ENCODE peak calls at places on chromosomes 16 and 17, in seven cellular contexts. One of them, this sample, is unnamed.

GRCh38 chr17:41915566-41915965 is 3.2 kb downstream of the ACLY start:
- DNase-seq in GM10248: no peak
- DNase-seq in CD8-positive, alpha-beta T cell: no peak
- DNase-seq in RCC 7860: no peak
- DNase-seq in germinal center: no peak
- DNase-seq in IMR-90: no peak
- DNase-seq in NCI-H2029: no peak
- DNase-seq in this sample: no peak

GRCh38 chr17:62760059-62760887 is 47.8 kb downstream of the MARCHF10 start:
- DNase-seq in RCC 7860: no peak
- DNase-seq in germinal center: no peak
- DNase-seq in GM10248: no peak
- DNase-seq in IMR-90: peak
- DNase-seq in CD8-positive, alpha-beta T cell: no peak
- DNase-seq in NCI-H2029: no peak
- DNase-seq in this sample: no peak

GRCh38 chr17:49705254-49705653 is 2.5 kb downstream of the SLC35B1 start:
- DNase-seq in NCI-H2029: no peak
- DNase-seq in germinal center: no peak
- DNase-seq in GM10248: no peak
- DNase-seq in IMR-90: no peak
- DNase-seq in CD8-positive, alpha-beta T cell: no peak
- DNase-seq in RCC 7860: no peak
- DNase-seq in this sample: no peak

GRCh38 chr17:78163881-78164747 is 4.3 kb upstream of the SYNGR2 start:
- DNase-seq in GM10248: no peak
- DNase-seq in RCC 7860: no peak
- DNase-seq in CD8-positive, alpha-beta T cell: no peak
- DNase-seq in IMR-90: no peak
- DNase-seq in germinal center: no peak
- DNase-seq in NCI-H2029: peak
- DNase-seq in this sample: no peak

GRCh38 chr16:66115373-66115772 is 251.1 kb upstream of the CDH5 start:
- DNase-seq in GM10248: no peak
- DNase-seq in IMR-90: no peak
- DNase-seq in NCI-H2029: no peak
- DNase-seq in RCC 7860: no peak
- DNase-seq in germinal center: no peak
- DNase-seq in CD8-positive, alpha-beta T cell: no peak
- DNase-seq in this sample: no peak

GRCh38 chr16:65119905-65120341 is 1.9 kb downstream of the CDH11 start:
- DNase-seq in CD8-positive, alpha-beta T cell: no peak
- DNase-seq in NCI-H2029: no peak
- DNase-seq in GM10248: no peak
- DNase-seq in germinal center: no peak
- DNase-seq in IMR-90: peak
- DNase-seq in RCC 7860: no peak
- DNase-seq in this sample: no peak

GRCh38 chr17:72591500-72592241 is 470.9 kb downstream of the SOX9 start:
- DNase-seq in IMR-90: no peak
- DNase-seq in GM10248: no peak
- DNase-seq in germinal center: no peak
- DNase-seq in CD8-positive, alpha-beta T cell: no peak
- DNase-seq in RCC 7860: no peak
- DNase-seq in NCI-H2029: no peak
- DNase-seq in this sample: no peak

GRCh38 chr16:61909074-61909473 is 127.2 kb downstream of the CDH8 start:
- DNase-seq in CD8-positive, alpha-beta T cell: no peak
- DNase-seq in RCC 7860: no peak
- DNase-seq in IMR-90: no peak
- DNase-seq in NCI-H2029: no peak
- DNase-seq in germinal center: no peak
- DNase-seq in GM10248: no peak
- DNase-seq in this sample: no peak

GRCh38 chr16:70018254-70018653 is 67.1 kb downstream of the CLEC18A start:
- DNase-seq in IMR-90: peak
- DNase-seq in CD8-positive, alpha-beta T cell: peak
- DNase-seq in GM10248: peak
- DNase-seq in RCC 7860: peak
- DNase-seq in NCI-H2029: no peak
- DNase-seq in germinal center: peak
- DNase-seq in this sample: no peak

GRCh38 chr17:57420674-57421392 is 164.5 kb downstream of the MSI2 start:
- DNase-seq in IMR-90: no peak
- DNase-seq in GM10248: no peak
- DNase-seq in NCI-H2029: peak
- DNase-seq in RCC 7860: no peak
- DNase-seq in CD8-positive, alpha-beta T cell: no peak
- DNase-seq in germinal center: no peak
- DNase-seq in this sample: no peak

GRCh38 chr16:55014022-55014421 is 83.4 kb downstream of the IRX5 start:
- DNase-seq in NCI-H2029: no peak
- DNase-seq in IMR-90: no peak
- DNase-seq in CD8-positive, alpha-beta T cell: no peak
- DNase-seq in RCC 7860: no peak
- DNase-seq in germinal center: no peak
- DNase-seq in GM10248: no peak
- DNase-seq in this sample: no peak

GRCh38 chr16:81593481-81593880 is 148.9 kb downstream of the CMIP start:
- DNase-seq in NCI-H2029: no peak
- DNase-seq in CD8-positive, alpha-beta T cell: no peak
- DNase-seq in GM10248: no peak
- DNase-seq in IMR-90: no peak
- DNase-seq in RCC 7860: no peak
- DNase-seq in germinal center: no peak
- DNase-seq in this sample: no peak

GRCh38 chr17:12438813-12439586 is 226.7 kb upstream of the MYOCD start:
- DNase-seq in IMR-90: no peak
- DNase-seq in germinal center: no peak
- DNase-seq in RCC 7860: no peak
- DNase-seq in CD8-positive, alpha-beta T cell: no peak
- DNase-seq in NCI-H2029: no peak
- DNase-seq in GM10248: no peak
- DNase-seq in this sample: no peak

GRCh38 chr17:63476857-63477470 is at the start of gene ACE:
- DNase-seq in NCI-H2029: peak
- DNase-seq in RCC 7860: no peak
- DNase-seq in CD8-positive, alpha-beta T cell: no peak
- DNase-seq in GM10248: no peak
- DNase-seq in IMR-90: peak
- DNase-seq in germinal center: peak
- DNase-seq in this sample: no peak

GRCh38 chr16:83040174-83040573 is 413.4 kb downstream of the CDH13 start:
- DNase-seq in GM10248: no peak
- DNase-seq in germinal center: no peak
- DNase-seq in RCC 7860: peak
- DNase-seq in CD8-positive, alpha-beta T cell: no peak
- DNase-seq in IMR-90: peak
- DNase-seq in NCI-H2029: no peak
- DNase-seq in this sample: peak

GRCh38 chr17:44348234-44348987 is 3.3 kb downstream of the GRN start:
- DNase-seq in RCC 7860: peak
- DNase-seq in CD8-positive, alpha-beta T cell: no peak
- DNase-seq in germinal center: peak
- DNase-seq in IMR-90: peak
- DNase-seq in NCI-H2029: no peak
- DNase-seq in GM10248: peak
- DNase-seq in this sample: peak

GRCh38 chr17:73534575-73534940 is 109.7 kb downstream of the SDK2 start:
- DNase-seq in IMR-90: no peak
- DNase-seq in CD8-positive, alpha-beta T cell: no peak
- DNase-seq in NCI-H2029: no peak
- DNase-seq in germinal center: no peak
- DNase-seq in RCC 7860: no peak
- DNase-seq in GM10248: no peak
- DNase-seq in this sample: no peak

GRCh38 chr17:70195091-70195490 is 25.8 kb downstream of the KCNJ2 start:
- DNase-seq in GM10248: no peak
- DNase-seq in CD8-positive, alpha-beta T cell: no peak
- DNase-seq in IMR-90: no peak
- DNase-seq in germinal center: no peak
- DNase-seq in NCI-H2029: no peak
- DNase-seq in RCC 7860: no peak
- DNase-seq in this sample: no peak

GRCh38 chr16:84413605-84414004 is 45.3 kb downstream of the ATP2C2 start:
- DNase-seq in RCC 7860: no peak
- DNase-seq in GM10248: no peak
- DNase-seq in IMR-90: no peak
- DNase-seq in germinal center: no peak
- DNase-seq in NCI-H2029: no peak
- DNase-seq in CD8-positive, alpha-beta T cell: no peak
- DNase-seq in this sample: no peak

GRCh38 chr17:76727745-76728456 is 1.3 kb downstream of the METTL23 start:
- DNase-seq in NCI-H2029: no peak
- DNase-seq in germinal center: no peak
- DNase-seq in RCC 7860: no peak
- DNase-seq in GM10248: no peak
- DNase-seq in CD8-positive, alpha-beta T cell: no peak
- DNase-seq in IMR-90: no peak
- DNase-seq in this sample: no peak

GRCh38 chr17:68195667-68196393 is 52.0 kb upstream of the AMZ2 start:
- DNase-seq in NCI-H2029: peak
- DNase-seq in RCC 7860: no peak
- DNase-seq in GM10248: no peak
- DNase-seq in IMR-90: no peak
- DNase-seq in CD8-positive, alpha-beta T cell: no peak
- DNase-seq in germinal center: no peak
- DNase-seq in this sample: no peak

GRCh38 chr17:17749921-17750320 is 68.7 kb downstream of the RAI1 start:
- DNase-seq in CD8-positive, alpha-beta T cell: peak
- DNase-seq in germinal center: peak
- DNase-seq in NCI-H2029: peak
- DNase-seq in GM10248: peak
- DNase-seq in IMR-90: peak
- DNase-seq in RCC 7860: no peak
- DNase-seq in this sample: no peak

GRCh38 chr17:18896146-18896545 is 38.2 kb downstream of the PRPSAP2 start:
- DNase-seq in CD8-positive, alpha-beta T cell: no peak
- DNase-seq in GM10248: no peak
- DNase-seq in NCI-H2029: no peak
- DNase-seq in IMR-90: no peak
- DNase-seq in germinal center: no peak
- DNase-seq in RCC 7860: no peak
- DNase-seq in this sample: no peak

GRCh38 chr17:1029196-1029911 is 32.4 kb downstream of the TIMM22 start:
- DNase-seq in NCI-H2029: no peak
- DNase-seq in GM10248: no peak
- DNase-seq in germinal center: no peak
- DNase-seq in IMR-90: peak
- DNase-seq in RCC 7860: no peak
- DNase-seq in CD8-positive, alpha-beta T cell: no peak
- DNase-seq in this sample: no peak

GRCh38 chr16:55835578-55835977 is 2.7 kb upstream of the CES1 start:
- DNase-seq in CD8-positive, alpha-beta T cell: no peak
- DNase-seq in GM10248: no peak
- DNase-seq in RCC 7860: no peak
- DNase-seq in NCI-H2029: no peak
- DNase-seq in IMR-90: no peak
- DNase-seq in germinal center: no peak
- DNase-seq in this sample: no peak

GRCh38 chr16:9102379-9102778 is 10.9 kb downstream of the HAPSTR1 start:
- DNase-seq in CD8-positive, alpha-beta T cell: no peak
- DNase-seq in GM10248: no peak
- DNase-seq in RCC 7860: peak
- DNase-seq in germinal center: no peak
- DNase-seq in IMR-90: peak
- DNase-seq in NCI-H2029: no peak
- DNase-seq in this sample: peak

GRCh38 chr17:72613411-72614292 is 478.8 kb downstream of the SLC39A11 start:
- DNase-seq in germinal center: no peak
- DNase-seq in CD8-positive, alpha-beta T cell: no peak
- DNase-seq in NCI-H2029: no peak
- DNase-seq in GM10248: no peak
- DNase-seq in RCC 7860: peak
- DNase-seq in IMR-90: peak
- DNase-seq in this sample: peak

GRCh38 chr17:59361386-59361785 is 29.9 kb downstream of the YPEL2 start:
- DNase-seq in GM10248: no peak
- DNase-seq in germinal center: no peak
- DNase-seq in RCC 7860: peak
- DNase-seq in CD8-positive, alpha-beta T cell: no peak
- DNase-seq in IMR-90: peak
- DNase-seq in NCI-H2029: no peak
- DNase-seq in this sample: peak